ENCODE peak calls at places on chromosome 12, in ten cellular contexts. One of them, this sample, is unnamed.

GRCh38 chr12:62656576-62657362 is 190.1 kb downstream of the MON2 start:
- DNase-seq in OCI-M1: no peak
- DNase-seq in brain pericyte: no peak
- DNase-seq in cerebellum: no peak
- DNase-seq in effector memory CD8-positive, alpha-beta T cell: no peak
- DNase-seq in breast epithelium: no peak
- DNase-seq in DMS153: no peak
- DNase-seq in A549: no peak
- DNase-seq in body of pancreas: no peak
- DNase-seq in iPS DF 6.9: no peak
- DNase-seq in this sample: no peak

GRCh38 chr12:112408621-112409020 is 784 bp downstream of the RPL6 start:
- DNase-seq in body of pancreas: no peak
- DNase-seq in iPS DF 6.9: no peak
- DNase-seq in effector memory CD8-positive, alpha-beta T cell: peak
- DNase-seq in breast epithelium: no peak
- DNase-seq in brain pericyte: no peak
- DNase-seq in cerebellum: no peak
- DNase-seq in OCI-M1: no peak
- DNase-seq in A549: no peak
- DNase-seq in DMS153: no peak
- DNase-seq in this sample: peak

GRCh38 chr12:5619628-5620027 is 187.7 kb downstream of the NTF3 start:
- DNase-seq in OCI-M1: no peak
- DNase-seq in effector memory CD8-positive, alpha-beta T cell: no peak
- DNase-seq in cerebellum: no peak
- DNase-seq in body of pancreas: no peak
- DNase-seq in DMS153: no peak
- DNase-seq in A549: no peak
- DNase-seq in iPS DF 6.9: no peak
- DNase-seq in breast epithelium: no peak
- DNase-seq in brain pericyte: no peak
- DNase-seq in this sample: no peak

GRCh38 chr12:108729612-108730336 is 1.5 kb downstream of the CORO1C start:
- DNase-seq in A549: no peak
- DNase-seq in body of pancreas: no peak
- DNase-seq in breast epithelium: no peak
- DNase-seq in OCI-M1: peak
- DNase-seq in DMS153: no peak
- DNase-seq in cerebellum: no peak
- DNase-seq in brain pericyte: no peak
- DNase-seq in effector memory CD8-positive, alpha-beta T cell: no peak
- DNase-seq in iPS DF 6.9: no peak
- DNase-seq in this sample: peak

GRCh38 chr12:42201061-42201460 is 37.0 kb downstream of the YAF2 start:
- DNase-seq in breast epithelium: no peak
- DNase-seq in brain pericyte: no peak
- DNase-seq in DMS153: no peak
- DNase-seq in cerebellum: no peak
- DNase-seq in iPS DF 6.9: no peak
- DNase-seq in A549: no peak
- DNase-seq in OCI-M1: no peak
- DNase-seq in effector memory CD8-positive, alpha-beta T cell: no peak
- DNase-seq in body of pancreas: no peak
- DNase-seq in this sample: no peak

GRCh38 chr12:68785358-68785757 is 22.6 kb upstream of the MDM2 start:
- DNase-seq in OCI-M1: no peak
- DNase-seq in DMS153: no peak
- DNase-seq in body of pancreas: no peak
- DNase-seq in effector memory CD8-positive, alpha-beta T cell: no peak
- DNase-seq in A549: no peak
- DNase-seq in brain pericyte: no peak
- DNase-seq in cerebellum: no peak
- DNase-seq in iPS DF 6.9: no peak
- DNase-seq in breast epithelium: no peak
- DNase-seq in this sample: no peak

GRCh38 chr12:100959481-100959880 is 164.9 kb downstream of the ANO4 start:
- DNase-seq in OCI-M1: peak
- DNase-seq in brain pericyte: no peak
- DNase-seq in iPS DF 6.9: no peak
- DNase-seq in body of pancreas: no peak
- DNase-seq in cerebellum: no peak
- DNase-seq in breast epithelium: no peak
- DNase-seq in effector memory CD8-positive, alpha-beta T cell: no peak
- DNase-seq in A549: no peak
- DNase-seq in DMS153: no peak
- DNase-seq in this sample: peak

GRCh38 chr12:3247077-3247476 is 169.9 kb downstream of the TSPAN9 start:
- DNase-seq in OCI-M1: no peak
- DNase-seq in breast epithelium: no peak
- DNase-seq in body of pancreas: no peak
- DNase-seq in effector memory CD8-positive, alpha-beta T cell: no peak
- DNase-seq in brain pericyte: no peak
- DNase-seq in cerebellum: no peak
- DNase-seq in A549: no peak
- DNase-seq in DMS153: no peak
- DNase-seq in iPS DF 6.9: no peak
- DNase-seq in this sample: no peak

GRCh38 chr12:3935078-3935477 is 61.9 kb upstream of the PARP11 start:
- DNase-seq in effector memory CD8-positive, alpha-beta T cell: no peak
- DNase-seq in OCI-M1: no peak
- DNase-seq in cerebellum: no peak
- DNase-seq in A549: no peak
- DNase-seq in brain pericyte: no peak
- DNase-seq in iPS DF 6.9: no peak
- DNase-seq in body of pancreas: no peak
- DNase-seq in breast epithelium: no peak
- DNase-seq in DMS153: no peak
- DNase-seq in this sample: no peak

GRCh38 chr12:27541031-27541719 is 17.2 kb downstream of the PPFIBP1 start:
- DNase-seq in cerebellum: no peak
- DNase-seq in brain pericyte: no peak
- DNase-seq in A549: no peak
- DNase-seq in DMS153: no peak
- DNase-seq in effector memory CD8-positive, alpha-beta T cell: no peak
- DNase-seq in iPS DF 6.9: no peak
- DNase-seq in breast epithelium: no peak
- DNase-seq in OCI-M1: no peak
- DNase-seq in body of pancreas: peak
- DNase-seq in this sample: no peak

GRCh38 chr12:118376089-118377004 is at the start of gene SUDS3:
- DNase-seq in effector memory CD8-positive, alpha-beta T cell: peak
- DNase-seq in A549: peak
- DNase-seq in iPS DF 6.9: peak
- DNase-seq in brain pericyte: peak
- DNase-seq in OCI-M1: peak
- DNase-seq in DMS153: peak
- DNase-seq in body of pancreas: peak
- DNase-seq in cerebellum: peak
- DNase-seq in breast epithelium: peak
- DNase-seq in this sample: peak

GRCh38 chr12:106753526-106753925 is 21.0 kb upstream of the RIC8B start:
- DNase-seq in brain pericyte: no peak
- DNase-seq in OCI-M1: no peak
- DNase-seq in cerebellum: no peak
- DNase-seq in effector memory CD8-positive, alpha-beta T cell: no peak
- DNase-seq in DMS153: no peak
- DNase-seq in breast epithelium: no peak
- DNase-seq in iPS DF 6.9: no peak
- DNase-seq in body of pancreas: no peak
- DNase-seq in A549: no peak
- DNase-seq in this sample: no peak

GRCh38 chr12:62328296-62328921 is 68.2 kb downstream of the USP15 start:
- DNase-seq in brain pericyte: no peak
- DNase-seq in body of pancreas: no peak
- DNase-seq in breast epithelium: no peak
- DNase-seq in OCI-M1: peak
- DNase-seq in DMS153: no peak
- DNase-seq in iPS DF 6.9: no peak
- DNase-seq in cerebellum: no peak
- DNase-seq in A549: no peak
- DNase-seq in effector memory CD8-positive, alpha-beta T cell: no peak
- DNase-seq in this sample: no peak

GRCh38 chr12:117380083-117380482 is 18.7 kb upstream of the NOS1 start:
- DNase-seq in cerebellum: no peak
- DNase-seq in A549: peak
- DNase-seq in DMS153: no peak
- DNase-seq in effector memory CD8-positive, alpha-beta T cell: no peak
- DNase-seq in iPS DF 6.9: no peak
- DNase-seq in brain pericyte: no peak
- DNase-seq in OCI-M1: no peak
- DNase-seq in breast epithelium: no peak
- DNase-seq in body of pancreas: no peak
- DNase-seq in this sample: no peak

GRCh38 chr12:59486827-59487226 is 109.0 kb upstream of the SLC16A7 start:
- DNase-seq in iPS DF 6.9: no peak
- DNase-seq in cerebellum: no peak
- DNase-seq in OCI-M1: no peak
- DNase-seq in effector memory CD8-positive, alpha-beta T cell: no peak
- DNase-seq in breast epithelium: no peak
- DNase-seq in A549: no peak
- DNase-seq in brain pericyte: no peak
- DNase-seq in body of pancreas: no peak
- DNase-seq in DMS153: no peak
- DNase-seq in this sample: no peak

GRCh38 chr12:90062799-90063198 is 354.2 kb upstream of the ATP2B1 start:
- DNase-seq in iPS DF 6.9: no peak
- DNase-seq in brain pericyte: no peak
- DNase-seq in OCI-M1: peak
- DNase-seq in breast epithelium: no peak
- DNase-seq in effector memory CD8-positive, alpha-beta T cell: no peak
- DNase-seq in cerebellum: no peak
- DNase-seq in DMS153: no peak
- DNase-seq in body of pancreas: no peak
- DNase-seq in A549: no peak
- DNase-seq in this sample: no peak

GRCh38 chr12:95215925-95216324 is 1.3 kb downstream of the FGD6 start:
- DNase-seq in iPS DF 6.9: no peak
- DNase-seq in A549: peak
- DNase-seq in breast epithelium: no peak
- DNase-seq in OCI-M1: peak
- DNase-seq in effector memory CD8-positive, alpha-beta T cell: no peak
- DNase-seq in brain pericyte: no peak
- DNase-seq in body of pancreas: no peak
- DNase-seq in DMS153: no peak
- DNase-seq in cerebellum: no peak
- DNase-seq in this sample: peak

GRCh38 chr12:67237231-67237630 is 31.9 kb upstream of the CAND1 start:
- DNase-seq in body of pancreas: no peak
- DNase-seq in brain pericyte: no peak
- DNase-seq in cerebellum: no peak
- DNase-seq in OCI-M1: no peak
- DNase-seq in DMS153: peak
- DNase-seq in breast epithelium: no peak
- DNase-seq in A549: no peak
- DNase-seq in iPS DF 6.9: no peak
- DNase-seq in effector memory CD8-positive, alpha-beta T cell: no peak
- DNase-seq in this sample: no peak

GRCh38 chr12:48023386-48023785 is 19.1 kb upstream of the COL2A1 start:
- DNase-seq in breast epithelium: no peak
- DNase-seq in effector memory CD8-positive, alpha-beta T cell: no peak
- DNase-seq in brain pericyte: no peak
- DNase-seq in body of pancreas: no peak
- DNase-seq in A549: no peak
- DNase-seq in OCI-M1: no peak
- DNase-seq in iPS DF 6.9: no peak
- DNase-seq in cerebellum: no peak
- DNase-seq in DMS153: peak
- DNase-seq in this sample: no peak

GRCh38 chr12:3351731-3352130 is 139.3 kb upstream of the PRMT8 start:
- DNase-seq in breast epithelium: no peak
- DNase-seq in OCI-M1: no peak
- DNase-seq in cerebellum: no peak
- DNase-seq in brain pericyte: no peak
- DNase-seq in DMS153: no peak
- DNase-seq in iPS DF 6.9: no peak
- DNase-seq in body of pancreas: no peak
- DNase-seq in A549: no peak
- DNase-seq in effector memory CD8-positive, alpha-beta T cell: no peak
- DNase-seq in this sample: no peak

GRCh38 chr12:46107591-46107990 is 117.2 kb upstream of the SCAF11 start:
- DNase-seq in iPS DF 6.9: no peak
- DNase-seq in body of pancreas: no peak
- DNase-seq in brain pericyte: no peak
- DNase-seq in cerebellum: no peak
- DNase-seq in DMS153: no peak
- DNase-seq in effector memory CD8-positive, alpha-beta T cell: no peak
- DNase-seq in breast epithelium: no peak
- DNase-seq in OCI-M1: no peak
- DNase-seq in A549: no peak
- DNase-seq in this sample: no peak

GRCh38 chr12:46124848-46125619 is 134.7 kb upstream of the SCAF11 start:
- DNase-seq in breast epithelium: no peak
- DNase-seq in effector memory CD8-positive, alpha-beta T cell: peak
- DNase-seq in DMS153: peak
- DNase-seq in A549: peak
- DNase-seq in OCI-M1: peak
- DNase-seq in body of pancreas: peak
- DNase-seq in cerebellum: peak
- DNase-seq in iPS DF 6.9: peak
- DNase-seq in brain pericyte: peak
- DNase-seq in this sample: peak

GRCh38 chr12:99605-100004 is 33.0 kb downstream of the IQSEC3 start:
- DNase-seq in iPS DF 6.9: no peak
- DNase-seq in OCI-M1: no peak
- DNase-seq in brain pericyte: no peak
- DNase-seq in breast epithelium: no peak
- DNase-seq in body of pancreas: no peak
- DNase-seq in A549: no peak
- DNase-seq in DMS153: no peak
- DNase-seq in cerebellum: no peak
- DNase-seq in effector memory CD8-positive, alpha-beta T cell: no peak
- DNase-seq in this sample: no peak

GRCh38 chr12:84356224-84356623 is 556.4 kb downstream of the SLC6A15 start:
- DNase-seq in effector memory CD8-positive, alpha-beta T cell: no peak
- DNase-seq in OCI-M1: no peak
- DNase-seq in body of pancreas: no peak
- DNase-seq in DMS153: no peak
- DNase-seq in A549: no peak
- DNase-seq in breast epithelium: no peak
- DNase-seq in brain pericyte: no peak
- DNase-seq in cerebellum: no peak
- DNase-seq in iPS DF 6.9: no peak
- DNase-seq in this sample: no peak

This sample was measured in erythroblast.